ENCODE peak calls at places on chromosome 5, in nine cellular contexts. One of them, this sample, is unnamed.
A peak's percentile ranks its signal among the peaks of the same experiment; 100 is the strongest.

GRCh38 chr5:173944512-173944911 is 44.5 kb upstream of the C5orf47 start:
- DNase-seq in AG10803: no peak
- DNase-seq in pancreas: no peak
- DNase-seq in BJ: no peak
- DNase-seq in coronary artery: no peak
- DNase-seq in mucosa of descending colon: no peak
- DNase-seq in GM12878: no peak
- DNase-seq in SK-N-SH: no peak
- DNase-seq in upper lobe of right lung: no peak
- DNase-seq in this sample: no peak

GRCh38 chr5:119218830-119219782 is 136.7 kb upstream of the TNFAIP8 start:
- DNase-seq in upper lobe of right lung: no peak
- DNase-seq in BJ: no peak
- DNase-seq in AG10803: no peak
- DNase-seq in SK-N-SH: no peak
- DNase-seq in pancreas: no peak
- DNase-seq in mucosa of descending colon: no peak
- DNase-seq in GM12878: no peak
- DNase-seq in coronary artery: no peak
- DNase-seq in this sample: peak; percentile 10

GRCh38 chr5:68873198-68873597 is 220.6 kb upstream of the SLC30A5 start:
- DNase-seq in mucosa of descending colon: no peak
- DNase-seq in upper lobe of right lung: no peak
- DNase-seq in AG10803: no peak
- DNase-seq in BJ: no peak
- DNase-seq in pancreas: no peak
- DNase-seq in SK-N-SH: no peak
- DNase-seq in coronary artery: no peak
- DNase-seq in GM12878: no peak
- DNase-seq in this sample: no peak

GRCh38 chr5:95823738-95824609 is 1.4 kb upstream of the GLRX start:
- DNase-seq in mucosa of descending colon: peak; percentile 72
- DNase-seq in upper lobe of right lung: peak; percentile 80
- DNase-seq in SK-N-SH: no peak
- DNase-seq in coronary artery: no peak
- DNase-seq in pancreas: peak; percentile 39
- DNase-seq in GM12878: no peak
- DNase-seq in AG10803: peak; percentile 95
- DNase-seq in BJ: peak; percentile 89
- DNase-seq in this sample: peak; percentile 95

GRCh38 chr5:125286266-125286665 is 539.8 kb upstream of the ZNF608 start:
- DNase-seq in AG10803: no peak
- DNase-seq in upper lobe of right lung: no peak
- DNase-seq in SK-N-SH: no peak
- DNase-seq in mucosa of descending colon: peak; percentile 29
- DNase-seq in BJ: no peak
- DNase-seq in coronary artery: no peak
- DNase-seq in pancreas: no peak
- DNase-seq in GM12878: no peak
- DNase-seq in this sample: no peak

GRCh38 chr5:84384604-84385575 is at the start of gene EDIL3:
- DNase-seq in coronary artery: peak; percentile 76
- DNase-seq in BJ: no peak
- DNase-seq in AG10803: peak; percentile 29
- DNase-seq in GM12878: no peak
- DNase-seq in mucosa of descending colon: peak; percentile 67
- DNase-seq in SK-N-SH: peak; percentile 62
- DNase-seq in pancreas: peak; percentile 69
- DNase-seq in upper lobe of right lung: no peak
- DNase-seq in this sample: peak; percentile 73

GRCh38 chr5:149442563-149443182 is 63.6 kb upstream of the IL17B start:
- DNase-seq in AG10803: peak; percentile 63
- DNase-seq in BJ: no peak
- DNase-seq in GM12878: no peak
- DNase-seq in SK-N-SH: peak; percentile 91
- DNase-seq in upper lobe of right lung: peak; percentile 91
- DNase-seq in coronary artery: no peak
- DNase-seq in mucosa of descending colon: peak; percentile 92
- DNase-seq in pancreas: peak; percentile 98
- DNase-seq in this sample: peak; percentile 66

GRCh38 chr5:113294341-113295110 is 140.3 kb downstream of the TSSK1B start:
- DNase-seq in upper lobe of right lung: peak; percentile 87
- DNase-seq in mucosa of descending colon: peak; percentile 79
- DNase-seq in BJ: peak; percentile 52
- DNase-seq in pancreas: peak; percentile 87
- DNase-seq in GM12878: no peak
- DNase-seq in AG10803: peak; percentile 84
- DNase-seq in coronary artery: peak; percentile 90
- DNase-seq in SK-N-SH: peak; percentile 94
- DNase-seq in this sample: peak; percentile 93

GRCh38 chr5:140311011-140311467 is 8.1 kb upstream of the PFDN1 start:
- DNase-seq in SK-N-SH: no peak
- DNase-seq in mucosa of descending colon: no peak
- DNase-seq in pancreas: no peak
- DNase-seq in coronary artery: no peak
- DNase-seq in AG10803: peak; percentile 84
- DNase-seq in GM12878: no peak
- DNase-seq in BJ: peak; percentile 37
- DNase-seq in upper lobe of right lung: no peak
- DNase-seq in this sample: peak; percentile 92

GRCh38 chr5:13731229-13731628 is 213.3 kb downstream of the DNAH5 start:
- DNase-seq in upper lobe of right lung: no peak
- DNase-seq in AG10803: no peak
- DNase-seq in coronary artery: no peak
- DNase-seq in pancreas: no peak
- DNase-seq in BJ: no peak
- DNase-seq in mucosa of descending colon: no peak
- DNase-seq in GM12878: no peak
- DNase-seq in SK-N-SH: no peak
- DNase-seq in this sample: peak; percentile 6

GRCh38 chr5:31531543-31531887 is 378 bp downstream of the DROSHA start:
- DNase-seq in BJ: no peak
- DNase-seq in AG10803: peak; percentile 8
- DNase-seq in upper lobe of right lung: no peak
- DNase-seq in pancreas: peak; percentile 61
- DNase-seq in SK-N-SH: peak; percentile 50
- DNase-seq in mucosa of descending colon: peak; percentile 35
- DNase-seq in coronary artery: no peak
- DNase-seq in GM12878: no peak
- DNase-seq in this sample: peak; percentile 16

GRCh38 chr5:31530541-31531265 is 1.2 kb downstream of the DROSHA start:
- DNase-seq in SK-N-SH: no peak
- DNase-seq in BJ: no peak
- DNase-seq in upper lobe of right lung: no peak
- DNase-seq in GM12878: no peak
- DNase-seq in mucosa of descending colon: no peak
- DNase-seq in pancreas: no peak
- DNase-seq in AG10803: no peak
- DNase-seq in coronary artery: no peak
- DNase-seq in this sample: no peak

GRCh38 chr5:31536873-31537272 is 4.8 kb downstream of the C5orf22 start:
- DNase-seq in mucosa of descending colon: no peak
- DNase-seq in GM12878: no peak
- DNase-seq in pancreas: no peak
- DNase-seq in AG10803: no peak
- DNase-seq in SK-N-SH: no peak
- DNase-seq in coronary artery: no peak
- DNase-seq in BJ: no peak
- DNase-seq in upper lobe of right lung: no peak
- DNase-seq in this sample: no peak

GRCh38 chr5:31534527-31535046 is 2.5 kb downstream of the C5orf22 start:
- DNase-seq in SK-N-SH: no peak
- DNase-seq in coronary artery: no peak
- DNase-seq in AG10803: no peak
- DNase-seq in mucosa of descending colon: no peak
- DNase-seq in GM12878: no peak
- DNase-seq in BJ: no peak
- DNase-seq in pancreas: no peak
- DNase-seq in upper lobe of right lung: no peak
- DNase-seq in this sample: no peak

DNA sequence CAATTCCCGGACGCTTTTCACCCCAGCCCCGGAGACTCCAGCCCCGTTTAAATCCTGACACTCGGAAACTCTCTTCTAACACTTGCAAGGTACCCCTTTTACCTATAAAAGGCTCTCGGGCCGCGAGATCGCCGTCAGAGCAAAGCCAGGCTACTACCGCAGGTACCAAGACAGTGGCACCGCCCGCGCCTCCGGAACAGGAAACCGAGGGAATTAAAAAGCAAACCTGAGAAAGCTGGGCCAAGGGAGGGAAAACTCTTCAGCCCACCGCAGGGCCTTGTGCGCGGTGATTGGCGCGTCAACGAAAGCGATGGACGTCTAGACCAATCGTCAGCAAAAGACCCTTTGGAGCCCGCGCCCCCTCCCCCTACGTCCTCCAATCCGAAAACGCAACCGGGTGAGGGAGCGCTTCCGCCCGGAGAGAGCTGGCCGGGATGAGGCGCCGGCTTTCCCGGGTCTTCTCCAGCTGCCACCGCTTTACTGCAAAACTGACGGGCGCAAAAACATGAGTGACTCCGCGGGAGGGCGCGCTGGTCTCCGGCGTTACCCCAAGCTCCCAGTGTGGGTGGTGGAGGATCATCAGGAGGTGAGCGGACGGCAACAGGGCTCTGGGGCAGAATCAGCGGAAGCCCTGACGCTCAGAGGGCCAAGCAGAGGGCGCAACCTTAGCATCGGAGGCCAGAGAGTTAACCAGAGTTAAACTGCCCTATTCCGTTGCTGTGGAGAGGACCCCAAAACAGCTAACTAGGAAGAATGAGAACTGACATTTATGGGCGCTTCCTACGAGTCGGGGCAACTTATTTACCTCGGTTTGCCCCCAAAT is at the start of the genes C5orf22 and DROSHA:
- DNase-seq in pancreas: peak; percentile 92
- DNase-seq in mucosa of descending colon: peak; percentile 98
- DNase-seq in AG10803: peak; percentile 93
- DNase-seq in GM12878: peak; percentile 89
- DNase-seq in BJ: peak; percentile 80
- DNase-seq in SK-N-SH: peak; percentile 91
- DNase-seq in coronary artery: peak; percentile 95
- DNase-seq in upper lobe of right lung: peak; percentile 97
- DNase-seq in this sample: peak; percentile 96
- TF ChIP-seq CTCF in pancreas: no peak
- TF ChIP-seq CTCF in mucosa of descending colon: no peak
- TF ChIP-seq CTCF in AG10803: peak; percentile 17
- TF ChIP-seq CTCF in GM12878: no peak
- TF ChIP-seq CTCF in BJ: no peak
- TF ChIP-seq CTCF in SK-N-SH: peak; percentile 18
- TF ChIP-seq CTCF in coronary artery: no peak
- TF ChIP-seq CTCF in upper lobe of right lung: peak; percentile 12
- TF ChIP-seq CTCF in this sample: no peak

GRCh38 chr5:180589771-180590542 is 1.3 kb downstream of the SCGB3A1 start:
- DNase-seq in mucosa of descending colon: no peak
- DNase-seq in coronary artery: no peak
- DNase-seq in pancreas: no peak
- DNase-seq in SK-N-SH: peak; percentile 38
- DNase-seq in AG10803: no peak
- DNase-seq in GM12878: no peak
- DNase-seq in BJ: no peak
- DNase-seq in upper lobe of right lung: no peak
- DNase-seq in this sample: no peak
- H3K4me3 ChIP-seq in mucosa of descending colon: no peak overlapping the region
- H3K4me3 ChIP-seq in coronary artery: peak overlapping the region; percentile 50
- H3K4me3 ChIP-seq in pancreas: peak overlapping the region; percentile 21
- H3K4me3 ChIP-seq in SK-N-SH: no peak overlapping the region
- H3K4me3 ChIP-seq in AG10803: no peak overlapping the region
- H3K4me3 ChIP-seq in GM12878: no peak overlapping the region
- H3K4me3 ChIP-seq in BJ: no peak overlapping the region
- H3K4me3 ChIP-seq in upper lobe of right lung: peak overlapping the region; percentile 33
- H3K4me3 ChIP-seq in this sample: no peak overlapping the region

DNA sequence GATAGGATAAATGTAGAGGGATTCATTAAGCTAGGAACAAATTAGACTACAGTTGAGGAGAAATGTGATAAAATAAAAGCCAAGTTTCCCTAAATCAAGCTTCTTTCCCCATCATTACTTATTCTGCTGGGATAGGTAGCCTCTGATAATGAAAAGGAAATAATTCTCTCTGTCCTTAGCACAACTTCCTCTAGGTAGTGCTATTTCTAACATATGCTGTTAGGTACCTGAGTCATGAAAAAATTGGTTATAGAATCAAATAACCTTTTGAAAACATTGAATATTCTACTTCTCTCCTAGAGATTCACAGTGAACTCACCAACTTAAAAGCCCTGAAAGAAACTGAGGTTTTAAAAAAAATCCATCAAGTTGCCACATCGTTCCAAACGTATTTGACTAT is 1793.1 kb downstream of the EFNA5 start:
- DNase-seq in BJ: no peak
- DNase-seq in SK-N-SH: no peak
- DNase-seq in upper lobe of right lung: no peak
- DNase-seq in coronary artery: no peak
- DNase-seq in pancreas: no peak
- DNase-seq in mucosa of descending colon: no peak
- DNase-seq in GM12878: no peak
- DNase-seq in AG10803: no peak
- DNase-seq in this sample: no peak
- TF ChIP-seq CTCF in BJ: no peak
- TF ChIP-seq CTCF in SK-N-SH: peak; percentile 15
- TF ChIP-seq CTCF in upper lobe of right lung: no peak
- TF ChIP-seq CTCF in coronary artery: no peak
- TF ChIP-seq CTCF in pancreas: no peak
- TF ChIP-seq CTCF in mucosa of descending colon: no peak
- TF ChIP-seq CTCF in GM12878: no peak
- TF ChIP-seq CTCF in AG10803: no peak
- TF ChIP-seq CTCF in this sample: peak; percentile 11

GRCh38 chr5:17365756-17366155 is 132.3 kb upstream of the TAF11L2 start:
- DNase-seq in AG10803: peak; percentile 28
- DNase-seq in coronary artery: no peak
- DNase-seq in upper lobe of right lung: no peak
- DNase-seq in BJ: no peak
- DNase-seq in SK-N-SH: no peak
- DNase-seq in pancreas: no peak
- DNase-seq in mucosa of descending colon: no peak
- DNase-seq in GM12878: no peak
- DNase-seq in this sample: no peak

GRCh38 chr5:17360879-17361278 is 137.2 kb upstream of the TAF11L2 start:
- DNase-seq in GM12878: no peak
- DNase-seq in BJ: no peak
- DNase-seq in AG10803: no peak
- DNase-seq in upper lobe of right lung: no peak
- DNase-seq in SK-N-SH: no peak
- DNase-seq in coronary artery: no peak
- DNase-seq in mucosa of descending colon: no peak
- DNase-seq in pancreas: no peak
- DNase-seq in this sample: no peak

GRCh38 chr5:17361331-17361730 is 136.7 kb upstream of the TAF11L2 start:
- DNase-seq in mucosa of descending colon: no peak
- DNase-seq in upper lobe of right lung: no peak
- DNase-seq in pancreas: no peak
- DNase-seq in SK-N-SH: no peak
- DNase-seq in GM12878: no peak
- DNase-seq in AG10803: no peak
- DNase-seq in BJ: no peak
- DNase-seq in coronary artery: no peak
- DNase-seq in this sample: no peak

GRCh38 chr5:17367256-17367845 is 130.7 kb upstream of the TAF11L2 start:
- DNase-seq in mucosa of descending colon: no peak
- DNase-seq in upper lobe of right lung: no peak
- DNase-seq in BJ: no peak
- DNase-seq in coronary artery: no peak
- DNase-seq in AG10803: no peak
- DNase-seq in SK-N-SH: no peak
- DNase-seq in pancreas: no peak
- DNase-seq in GM12878: no peak
- DNase-seq in this sample: no peak

GRCh38 chr5:17365326-17365725 is 132.7 kb upstream of the TAF11L2 start:
- DNase-seq in BJ: no peak
- DNase-seq in coronary artery: no peak
- DNase-seq in GM12878: no peak
- DNase-seq in mucosa of descending colon: no peak
- DNase-seq in AG10803: no peak
- DNase-seq in pancreas: no peak
- DNase-seq in SK-N-SH: no peak
- DNase-seq in upper lobe of right lung: no peak
- DNase-seq in this sample: no peak
- H3K4me3 ChIP-seq in BJ: no peak overlapping the region
- H3K4me3 ChIP-seq in coronary artery: no peak overlapping the region
- H3K4me3 ChIP-seq in GM12878: no peak overlapping the region
- H3K4me3 ChIP-seq in mucosa of descending colon: no peak overlapping the region
- H3K4me3 ChIP-seq in AG10803: no peak overlapping the region
- H3K4me3 ChIP-seq in pancreas: no peak overlapping the region
- H3K4me3 ChIP-seq in SK-N-SH: no peak overlapping the region
- H3K4me3 ChIP-seq in upper lobe of right lung: no peak overlapping the region
- H3K4me3 ChIP-seq in this sample: no peak overlapping the region

This sample was measured in astrocyte of the spinal cord.